ENCODE peak calls at places on chromosome 11, in ten cellular contexts. One of them, this sample, is unnamed.

GRCh38 chr11:15690326-15690725 is 575.6 kb downstream of the INSC start:
- DNase-seq in epithelial cell of esophagus: no peak
- DNase-seq in HFF-Myc: no peak
- DNase-seq in astrocyte of the spinal cord: no peak
- DNase-seq in pancreas: no peak
- DNase-seq in HL-60: no peak
- DNase-seq in GM12864: no peak
- DNase-seq in IMR-90: no peak
- DNase-seq in left ventricle myocardium inferior: no peak
- DNase-seq in PC-9: no peak
- DNase-seq in this sample: no peak

GRCh38 chr11:100930185-100930778 is 199.3 kb downstream of the PGR start:
- DNase-seq in IMR-90: peak
- DNase-seq in pancreas: no peak
- DNase-seq in PC-9: no peak
- DNase-seq in left ventricle myocardium inferior: no peak
- DNase-seq in HL-60: no peak
- DNase-seq in HFF-Myc: peak
- DNase-seq in epithelial cell of esophagus: peak
- DNase-seq in astrocyte of the spinal cord: peak
- DNase-seq in GM12864: no peak
- DNase-seq in this sample: peak

GRCh38 chr11:20037358-20037757 is 122.9 kb downstream of the DBX1 start:
- DNase-seq in GM12864: no peak
- DNase-seq in left ventricle myocardium inferior: no peak
- DNase-seq in astrocyte of the spinal cord: no peak
- DNase-seq in epithelial cell of esophagus: no peak
- DNase-seq in PC-9: no peak
- DNase-seq in HL-60: no peak
- DNase-seq in HFF-Myc: no peak
- DNase-seq in IMR-90: no peak
- DNase-seq in pancreas: no peak
- DNase-seq in this sample: no peak

GRCh38 chr11:11845066-11845465 is 3.3 kb downstream of the USP47 start:
- DNase-seq in left ventricle myocardium inferior: no peak
- DNase-seq in astrocyte of the spinal cord: no peak
- DNase-seq in GM12864: no peak
- DNase-seq in PC-9: peak
- DNase-seq in HFF-Myc: no peak
- DNase-seq in IMR-90: no peak
- DNase-seq in epithelial cell of esophagus: peak
- DNase-seq in HL-60: no peak
- DNase-seq in pancreas: peak
- DNase-seq in this sample: no peak

GRCh38 chr11:121757480-121758125 is 304.8 kb upstream of the SORL1-AS1 start:
- DNase-seq in HFF-Myc: no peak
- DNase-seq in pancreas: no peak
- DNase-seq in epithelial cell of esophagus: peak
- DNase-seq in astrocyte of the spinal cord: peak
- DNase-seq in IMR-90: no peak
- DNase-seq in GM12864: no peak
- DNase-seq in HL-60: no peak
- DNase-seq in PC-9: peak
- DNase-seq in left ventricle myocardium inferior: no peak
- DNase-seq in this sample: no peak

GRCh38 chr11:6472934-6473333 is 807 bp downstream of the TRIM3 start:
- DNase-seq in astrocyte of the spinal cord: no peak
- DNase-seq in HL-60: no peak
- DNase-seq in pancreas: no peak
- DNase-seq in GM12864: no peak
- DNase-seq in IMR-90: no peak
- DNase-seq in epithelial cell of esophagus: no peak
- DNase-seq in left ventricle myocardium inferior: no peak
- DNase-seq in PC-9: no peak
- DNase-seq in HFF-Myc: no peak
- DNase-seq in this sample: no peak

GRCh38 chr11:8785457-8785856 is 102.9 kb downstream of the RPL27A start:
- DNase-seq in epithelial cell of esophagus: no peak
- DNase-seq in GM12864: no peak
- DNase-seq in HL-60: no peak
- DNase-seq in IMR-90: no peak
- DNase-seq in astrocyte of the spinal cord: no peak
- DNase-seq in PC-9: no peak
- DNase-seq in HFF-Myc: no peak
- DNase-seq in pancreas: no peak
- DNase-seq in left ventricle myocardium inferior: no peak
- DNase-seq in this sample: no peak

GRCh38 chr11:121543981-121544380 is 91.2 kb upstream of the SORL1-AS1 start:
- DNase-seq in PC-9: no peak
- DNase-seq in GM12864: no peak
- DNase-seq in astrocyte of the spinal cord: no peak
- DNase-seq in left ventricle myocardium inferior: no peak
- DNase-seq in IMR-90: no peak
- DNase-seq in pancreas: no peak
- DNase-seq in HL-60: no peak
- DNase-seq in epithelial cell of esophagus: no peak
- DNase-seq in HFF-Myc: no peak
- DNase-seq in this sample: no peak

GRCh38 chr11:93549986-93550385 is 6.8 kb upstream of the SMCO4 start:
- DNase-seq in GM12864: no peak
- DNase-seq in PC-9: no peak
- DNase-seq in HL-60: no peak
- DNase-seq in epithelial cell of esophagus: no peak
- DNase-seq in left ventricle myocardium inferior: no peak
- DNase-seq in IMR-90: no peak
- DNase-seq in astrocyte of the spinal cord: no peak
- DNase-seq in pancreas: no peak
- DNase-seq in HFF-Myc: no peak
- DNase-seq in this sample: no peak

GRCh38 chr11:105226062-105226461 is 86.5 kb upstream of the CARD18 start:
- DNase-seq in HFF-Myc: no peak
- DNase-seq in left ventricle myocardium inferior: no peak
- DNase-seq in HL-60: no peak
- DNase-seq in IMR-90: peak
- DNase-seq in PC-9: no peak
- DNase-seq in astrocyte of the spinal cord: no peak
- DNase-seq in GM12864: no peak
- DNase-seq in epithelial cell of esophagus: no peak
- DNase-seq in pancreas: no peak
- DNase-seq in this sample: peak

GRCh38 chr11:71309181-71309580 is 56.8 kb upstream of the SHANK2 start:
- DNase-seq in left ventricle myocardium inferior: no peak
- DNase-seq in GM12864: no peak
- DNase-seq in IMR-90: no peak
- DNase-seq in pancreas: no peak
- DNase-seq in astrocyte of the spinal cord: no peak
- DNase-seq in HL-60: no peak
- DNase-seq in epithelial cell of esophagus: no peak
- DNase-seq in HFF-Myc: no peak
- DNase-seq in PC-9: no peak
- DNase-seq in this sample: no peak

DNA sequence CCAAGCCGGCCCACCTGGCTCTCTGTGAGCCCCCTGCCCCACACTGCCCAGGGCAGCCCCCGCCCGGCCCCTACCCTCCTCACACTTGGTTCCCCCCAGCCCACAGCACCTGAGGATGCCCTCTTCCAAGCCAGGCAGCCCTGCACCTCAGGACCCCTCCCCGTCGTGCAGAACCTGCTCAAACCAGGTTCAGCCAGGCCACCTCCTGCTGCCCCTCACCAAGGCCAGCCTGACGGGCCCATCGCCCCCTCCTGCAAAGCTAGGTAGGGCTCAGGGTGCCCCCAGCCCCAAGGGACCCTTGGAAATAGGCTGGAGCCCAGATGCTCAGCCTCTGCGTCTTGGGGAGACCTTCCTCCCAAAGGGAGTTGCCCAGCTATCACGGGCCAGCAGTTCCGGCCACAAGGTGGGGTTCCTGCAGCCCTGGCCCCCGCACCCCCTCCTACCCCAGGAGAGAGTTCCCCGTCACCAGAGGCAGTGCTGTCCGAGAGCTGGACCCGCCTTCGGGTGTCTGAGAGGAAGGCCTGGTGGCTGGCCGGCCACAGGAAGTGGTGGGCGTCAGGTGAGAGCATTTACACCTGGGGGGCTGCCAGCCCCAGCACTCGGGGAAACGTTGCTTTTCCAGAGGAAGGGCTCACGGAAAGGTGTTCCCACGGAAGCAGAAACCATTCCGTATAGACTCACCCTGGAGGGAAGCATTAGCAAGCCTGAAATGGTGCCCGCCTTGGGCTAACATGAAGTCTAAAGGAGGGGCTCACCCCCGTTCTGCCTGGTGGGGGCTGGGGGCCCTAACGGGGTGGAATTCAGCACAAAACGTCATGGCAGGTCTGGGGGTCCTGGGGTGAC is 3.2 kb upstream of the SYT8 start:
- DNase-seq in epithelial cell of esophagus: no peak
- DNase-seq in IMR-90: no peak
- DNase-seq in astrocyte of the spinal cord: no peak
- DNase-seq in left ventricle myocardium inferior: no peak
- DNase-seq in PC-9: no peak
- DNase-seq in GM12864: no peak
- DNase-seq in pancreas: no peak
- DNase-seq in HL-60: no peak
- DNase-seq in HFF-Myc: no peak
- DNase-seq in this sample: no peak
- H3K4me3 ChIP-seq in epithelial cell of esophagus: no peak
- H3K4me3 ChIP-seq in IMR-90: no peak
- H3K4me3 ChIP-seq in astrocyte of the spinal cord: no peak
- H3K4me3 ChIP-seq in left ventricle myocardium inferior: no peak
- H3K4me3 ChIP-seq in PC-9: no peak
- H3K4me3 ChIP-seq in GM12864: no peak
- H3K4me3 ChIP-seq in pancreas: no peak
- H3K4me3 ChIP-seq in HL-60: no peak
- H3K4me3 ChIP-seq in HFF-Myc: no peak
- H3K4me3 ChIP-seq in this sample: no peak

GRCh38 chr11:134014502-134014901 is 54.4 kb upstream of the JAM3 start:
- DNase-seq in PC-9: no peak
- DNase-seq in pancreas: no peak
- DNase-seq in left ventricle myocardium inferior: no peak
- DNase-seq in GM12864: no peak
- DNase-seq in HL-60: no peak
- DNase-seq in IMR-90: no peak
- DNase-seq in astrocyte of the spinal cord: no peak
- DNase-seq in HFF-Myc: no peak
- DNase-seq in epithelial cell of esophagus: no peak
- DNase-seq in this sample: peak
- TF ChIP-seq CTCF in PC-9: no peak
- TF ChIP-seq CTCF in pancreas: peak
- TF ChIP-seq CTCF in left ventricle myocardium inferior: peak
- TF ChIP-seq CTCF in GM12864: peak
- TF ChIP-seq CTCF in HL-60: no peak
- TF ChIP-seq CTCF in IMR-90: no peak
- TF ChIP-seq CTCF in astrocyte of the spinal cord: peak
- TF ChIP-seq CTCF in HFF-Myc: peak
- TF ChIP-seq CTCF in epithelial cell of esophagus: no peak
- TF ChIP-seq CTCF in this sample: peak

DNA sequence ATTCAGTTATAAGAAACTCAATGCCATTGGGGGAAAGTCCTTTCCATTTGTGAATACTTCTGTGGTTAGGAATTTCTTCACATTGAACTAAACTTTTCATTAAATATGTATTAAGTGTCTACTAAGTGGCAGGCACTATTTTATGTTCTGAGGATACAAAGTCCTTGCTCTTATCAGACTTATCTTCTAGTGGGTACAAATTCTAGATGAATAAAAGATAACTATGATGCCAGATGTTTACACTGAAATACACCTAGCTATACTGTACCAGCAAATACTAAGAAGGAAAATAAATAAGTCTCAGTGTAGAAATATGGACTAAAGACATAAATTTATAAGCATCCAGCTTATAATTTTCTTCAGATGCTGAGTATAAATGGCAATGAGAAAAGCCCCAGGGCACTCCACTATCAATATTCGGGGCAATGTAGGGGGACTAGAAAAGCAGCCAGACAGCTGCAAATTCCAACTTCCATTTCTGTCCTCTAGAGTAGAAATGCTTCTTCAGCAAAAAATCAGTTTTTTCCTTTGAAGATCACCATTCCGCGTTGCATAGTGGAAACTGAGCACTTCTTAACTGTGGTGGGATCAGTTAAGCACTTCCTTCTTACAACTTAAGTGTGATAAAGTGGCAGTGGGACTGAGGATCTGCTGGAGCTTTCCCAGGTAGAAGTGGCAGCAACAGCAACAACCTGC is 11.8 kb upstream of the BIRC3 start:
- DNase-seq in left ventricle myocardium inferior: no peak
- DNase-seq in IMR-90: no peak
- DNase-seq in pancreas: no peak
- DNase-seq in astrocyte of the spinal cord: no peak
- DNase-seq in HL-60: no peak
- DNase-seq in PC-9: no peak
- DNase-seq in GM12864: no peak
- DNase-seq in HFF-Myc: no peak
- DNase-seq in epithelial cell of esophagus: no peak
- DNase-seq in this sample: no peak
- H3K4me3 ChIP-seq in left ventricle myocardium inferior: no peak
- H3K4me3 ChIP-seq in IMR-90: no peak
- H3K4me3 ChIP-seq in pancreas: no peak
- H3K4me3 ChIP-seq in astrocyte of the spinal cord: no peak
- H3K4me3 ChIP-seq in HL-60: no peak
- H3K4me3 ChIP-seq in PC-9: peak
- H3K4me3 ChIP-seq in GM12864: no peak
- H3K4me3 ChIP-seq in HFF-Myc: no peak
- H3K4me3 ChIP-seq in epithelial cell of esophagus: peak
- H3K4me3 ChIP-seq in this sample: no peak

GRCh38 chr11:27237641-27238040 is 125.4 kb downstream of the CCDC34 start:
- DNase-seq in GM12864: no peak
- DNase-seq in pancreas: no peak
- DNase-seq in HL-60: no peak
- DNase-seq in epithelial cell of esophagus: no peak
- DNase-seq in left ventricle myocardium inferior: no peak
- DNase-seq in astrocyte of the spinal cord: no peak
- DNase-seq in HFF-Myc: no peak
- DNase-seq in IMR-90: no peak
- DNase-seq in PC-9: no peak
- DNase-seq in this sample: peak

GRCh38 chr11:27234961-27235360 is 128.1 kb downstream of the CCDC34 start:
- DNase-seq in pancreas: no peak
- DNase-seq in PC-9: no peak
- DNase-seq in IMR-90: no peak
- DNase-seq in left ventricle myocardium inferior: no peak
- DNase-seq in astrocyte of the spinal cord: no peak
- DNase-seq in HL-60: no peak
- DNase-seq in epithelial cell of esophagus: no peak
- DNase-seq in HFF-Myc: no peak
- DNase-seq in GM12864: no peak
- DNase-seq in this sample: no peak

GRCh38 chr11:27231519-27231918 is 131.5 kb downstream of the CCDC34 start:
- DNase-seq in pancreas: no peak
- DNase-seq in PC-9: no peak
- DNase-seq in GM12864: no peak
- DNase-seq in HFF-Myc: no peak
- DNase-seq in IMR-90: no peak
- DNase-seq in epithelial cell of esophagus: no peak
- DNase-seq in HL-60: no peak
- DNase-seq in left ventricle myocardium inferior: no peak
- DNase-seq in astrocyte of the spinal cord: no peak
- DNase-seq in this sample: no peak

GRCh38 chr11:27233654-27234042 is 129.4 kb downstream of the CCDC34 start:
- DNase-seq in GM12864: no peak
- DNase-seq in left ventricle myocardium inferior: no peak
- DNase-seq in IMR-90: no peak
- DNase-seq in pancreas: no peak
- DNase-seq in astrocyte of the spinal cord: peak
- DNase-seq in HL-60: no peak
- DNase-seq in epithelial cell of esophagus: no peak
- DNase-seq in HFF-Myc: no peak
- DNase-seq in PC-9: no peak
- DNase-seq in this sample: no peak

GRCh38 chr11:27234043-27234668 is 128.9 kb downstream of the CCDC34 start:
- DNase-seq in PC-9: peak
- DNase-seq in epithelial cell of esophagus: peak
- DNase-seq in GM12864: peak
- DNase-seq in left ventricle myocardium inferior: peak
- DNase-seq in HL-60: no peak
- DNase-seq in pancreas: no peak
- DNase-seq in HFF-Myc: peak
- DNase-seq in astrocyte of the spinal cord: peak
- DNase-seq in IMR-90: peak
- DNase-seq in this sample: peak
- TF ChIP-seq CTCF in PC-9: no peak
- TF ChIP-seq CTCF in epithelial cell of esophagus: peak
- TF ChIP-seq CTCF in GM12864: no peak
- TF ChIP-seq CTCF in left ventricle myocardium inferior: no peak
- TF ChIP-seq CTCF in HL-60: no peak
- TF ChIP-seq CTCF in pancreas: no peak
- TF ChIP-seq CTCF in HFF-Myc: no peak
- TF ChIP-seq CTCF in astrocyte of the spinal cord: peak
- TF ChIP-seq CTCF in IMR-90: peak
- TF ChIP-seq CTCF in this sample: no peak